ENCODE peak calls at places on chromosomes 3 and 15, in seven cellular contexts. N is A172; X is EL; Y is activated CD4-positive, alpha-beta T cell treated with anti-CD3 and anti-CD28 coated beads for 36 hours; Z is SJSA1; K is activated CD8-positive, alpha-beta memory T cell treated with anti-CD3 and anti-CD28 coated beads, Interleukin-2, amount 10 ng/mL, durations not matched to agents 7 days and 5 days; M is fibroblast of lung. E is an unnamed sample.

GRCh38 chr15:61364871-61365270 is 135.8 kb upstream of the RORA start:
- DNase-seq in N (no peak), X (no peak), Y (no peak), Z (no peak), K (no peak), M (no peak), E (no peak)

GRCh38 chr3:99674086-99674789 is 35.8 kb downstream of the COL8A1 start:
- DNase-seq in N (peak), X (peak), Y (no peak), Z (peak), K (no peak), M (no peak), E (no peak)

GRCh38 chr15:31346367-31347066 is 19.9 kb downstream of the KLF13 start:
- DNase-seq in N (no peak), X (no peak), Y (peak), Z (peak), K (peak), M (no peak), E (peak)

GRCh38 chr15:44325568-44325967 is 37.0 kb downstream of the GOLM2 start:
- DNase-seq in N (no peak), X (no peak), Y (no peak), Z (no peak), K (no peak), M (no peak), E (no peak)

GRCh38 chr3:88131695-88132094 is 18.1 kb upstream of the C3orf38 start:
- DNase-seq in N (no peak), X (no peak), Y (no peak), Z (no peak), K (no peak), M (no peak), E (no peak)

GRCh38 chr3:140602781-140603180 is 75.1 kb upstream of the TRIM42 start:
- DNase-seq in N (no peak), X (no peak), Y (no peak), Z (no peak), K (no peak), M (no peak), E (no peak)

GRCh38 chr15:76912430-76912829 is 7.3 kb upstream of the SCAPER start:
- DNase-seq in N (peak), X (no peak), Y (no peak), Z (no peak), K (no peak), M (no peak), E (no peak)

GRCh38 chr15:67193223-67194009 is 61.0 kb downstream of the AAGAB start:
- DNase-seq in N (no peak), X (no peak), Y (no peak), Z (no peak), K (no peak), M (peak), E (no peak)

GRCh38 chr3:113746955-113747718 is at the start of gene ATP6V1A:
- DNase-seq in N (peak), X (no peak), Y (peak), Z (peak), K (peak), M (no peak), E (peak)

GRCh38 chr15:82100116-82100795 is 54.4 kb upstream of the MEX3B start:
- DNase-seq in N (no peak), X (no peak), Y (no peak), Z (no peak), K (no peak), M (peak), E (no peak)

GRCh38 chr3:149487598-149488197 is 13.2 kb downstream of the TM4SF4 start:
- DNase-seq in N (no peak), X (no peak), Y (peak), Z (no peak), K (peak), M (no peak), E (no peak)

GRCh38 chr15:92449476-92449875 is 55.8 kb downstream of the ST8SIA2 start:
- DNase-seq in N (peak), X (peak), Y (no peak), Z (peak), K (no peak), M (peak), E (no peak)

GRCh38 chr3:194284351-194284750 is 66.8 kb downstream of the CPN2 start:
- DNase-seq in N (no peak), X (no peak), Y (no peak), Z (no peak), K (no peak), M (no peak), E (no peak)

GRCh38 chr3:179069762-179070390 is 1.7 kb downstream of the ZMAT3 start:
- DNase-seq in N (no peak), X (peak), Y (no peak), Z (no peak), K (no peak), M (peak), E (no peak)

GRCh38 chr3:159788291-159788690 is 200.3 kb upstream of the IL12A start:
- DNase-seq in N (no peak), X (peak), Y (no peak), Z (peak), K (no peak), M (no peak), E (no peak)

GRCh38 chr3:42749753-42750231 is 23.3 kb downstream of the CCDC13 start:
- DNase-seq in N (no peak), X (peak), Y (peak), Z (no peak), K (no peak), M (peak), E (no peak)

GRCh38 chr3:7263347-7264195 is 402.7 kb downstream of the GRM7 start:
- DNase-seq in N (no peak), X (no peak), Y (no peak), Z (no peak), K (no peak), M (no peak), E (peak)

GRCh38 chr15:45431502-45431901 is 53.2 kb upstream of the GATM start:
- DNase-seq in N (no peak), X (no peak), Y (no peak), Z (no peak), K (no peak), M (no peak), E (no peak)

GRCh38 chr3:53881691-53882593 is at the start of gene ACTR8:
- DNase-seq in N (peak), X (peak), Y (peak), Z (peak), K (peak), M (peak), E (peak)

GRCh38 chr3:60025071-60026055 is 975.5 kb upstream of the CFAP20DC start:
- DNase-seq in N (peak), X (no peak), Y (no peak), Z (no peak), K (no peak), M (no peak), E (no peak)

GRCh38 chr3:12393894-12394293 is 90.4 kb upstream of the TSEN2 start:
- DNase-seq in N (no peak), X (peak), Y (no peak), Z (no peak), K (no peak), M (peak), E (no peak)

GRCh38 chr15:34753236-34753894 is 1.4 kb downstream of the GJD2 start:
- DNase-seq in N (peak), X (peak), Y (peak), Z (peak), K (no peak), M (peak), E (no peak)